ENCODE peak calls at places on chromosomes 4 and X, in four cellular contexts. O is MM.1S, U is OCI-LY7, S is hepatocyte. M is an unnamed sample. For H3K9me2, the result is how much of the 10 kb centered on the place peaks cover.

GRCh38 chr4:185911556-185912064 is 99.6 kb upstream of the SORBS2 start:
- DNase-seq in U (no peak), S (no peak), O (no peak), M (no peak)

GRCh38 chr4:15004701-15005301 is 2.5 kb downstream of the CPEB2 start:
- DNase-seq in U (peak), O (peak), S (peak), M (peak)

GRCh38 chr4:147157860-147158701 is 212.4 kb upstream of the TTC29 start:
- DNase-seq in S (peak), O (no peak), U (no peak), M (peak)

GRCh38 chr4:78065514-78066192 is 8.5 kb downstream of the FRAS1 start:
- DNase-seq in S (peak), U (no peak), O (no peak), M (peak)

GRCh38 chr4:110196206-110196870 is 2.1 kb downstream of the ELOVL6 start:
- DNase-seq in S (peak), O (peak), U (peak), M (peak)

GRCh38 chrX:23883737-23884354 is 23.9 kb downstream of the APOO start:
- DNase-seq in U (no peak), O (no peak), S (no peak), M (peak)

GRCh38 chr4:86910820-86911684 is 18.8 kb upstream of the C4orf36 start:
- DNase-seq in S (no peak), O (no peak), U (no peak), M (no peak)

GRCh38 chrX:1392376-1393130 is 640 bp upstream of the SLC25A6 start:
- DNase-seq in S (peak), U (peak), O (peak), M (peak)

GRCh38 chr4:100100985-100101384 is 89.3 kb downstream of the DDIT4L start:
- DNase-seq in U (no peak), S (no peak), O (peak), M (peak)

GRCh38 chrX:45758738-45759397 is 558.2 kb upstream of the DIPK2B start:
- DNase-seq in S (no peak), O (peak), U (no peak), M (no peak)

GRCh38 chr4:113050361-113050760 is 908 bp downstream of the ANK2 start:
- DNase-seq in O (no peak), S (no peak), U (no peak), M (peak)

GRCh38 chrX:39753296-39753996 is 344.3 kb downstream of the BCOR start:
- DNase-seq in S (peak), O (no peak), U (no peak), M (peak)

GRCh38 chr4:88277711-88278025 is 6.7 kb downstream of the PPM1K start:
- DNase-seq in U (no peak), S (no peak), O (no peak), M (no peak)

GRCh38 chr4:8276358-8277240 is 7.0 kb downstream of the HTRA3 start:
- DNase-seq in U (no peak), O (no peak), S (no peak), M (no peak)

GRCh38 chr4:147049940-147050852 is 104.5 kb upstream of the TTC29 start:
- DNase-seq in O (no peak), U (no peak), S (peak), M (no peak)

GRCh38 chr4:176359590-176359989 is 39.8 kb downstream of the SPCS3 start:
- DNase-seq in S (no peak), O (no peak), U (no peak), M (no peak)

GRCh38 chrX:15816886-15817285 is 26.6 kb downstream of the ZRSR2 start:
- DNase-seq in S (no peak), O (peak), U (no peak), M (peak)

GRCh38 chr4:114879916-114880315 is 233.5 kb downstream of the NDST4 start:
- DNase-seq in O (no peak), U (no peak), S (no peak), M (no peak)

GRCh38 chrX:39808471-39808917 is 289.3 kb downstream of the BCOR start:
- DNase-seq in U (no peak), O (no peak), S (peak), M (peak)

GRCh38 chr4:158211288-158211687 is 1.0 kb downstream of the TMEM144 start:
- DNase-seq in U (no peak), O (no peak), S (peak), M (no peak)

GRCh38 chrX:110051559-110051958 is 48.6 kb downstream of the TMEM164 start:
- DNase-seq in S (no peak), U (no peak), O (no peak), M (no peak)
- H3K9me2 ChIP-seq in S (under half), U (under half), O (under half), M (under half)

GRCh38 chr4:16168144-16168543 is 58.1 kb downstream of the TAPT1 start:
- DNase-seq in U (no peak), O (no peak), S (no peak), M (no peak)

GRCh38 chr4:16171831-16172230 is 54.4 kb downstream of the TAPT1 start:
- DNase-seq in S (no peak), U (no peak), O (no peak), M (no peak)

GRCh38 chr4:16165931-16166330 is 60.3 kb downstream of the TAPT1 start:
- DNase-seq in O (no peak), U (no peak), S (no peak), M (no peak)

GRCh38 chr4:16169491-16169890 is 56.8 kb downstream of the TAPT1 start:
- DNase-seq in U (no peak), O (no peak), S (no peak), M (peak)

DNA sequence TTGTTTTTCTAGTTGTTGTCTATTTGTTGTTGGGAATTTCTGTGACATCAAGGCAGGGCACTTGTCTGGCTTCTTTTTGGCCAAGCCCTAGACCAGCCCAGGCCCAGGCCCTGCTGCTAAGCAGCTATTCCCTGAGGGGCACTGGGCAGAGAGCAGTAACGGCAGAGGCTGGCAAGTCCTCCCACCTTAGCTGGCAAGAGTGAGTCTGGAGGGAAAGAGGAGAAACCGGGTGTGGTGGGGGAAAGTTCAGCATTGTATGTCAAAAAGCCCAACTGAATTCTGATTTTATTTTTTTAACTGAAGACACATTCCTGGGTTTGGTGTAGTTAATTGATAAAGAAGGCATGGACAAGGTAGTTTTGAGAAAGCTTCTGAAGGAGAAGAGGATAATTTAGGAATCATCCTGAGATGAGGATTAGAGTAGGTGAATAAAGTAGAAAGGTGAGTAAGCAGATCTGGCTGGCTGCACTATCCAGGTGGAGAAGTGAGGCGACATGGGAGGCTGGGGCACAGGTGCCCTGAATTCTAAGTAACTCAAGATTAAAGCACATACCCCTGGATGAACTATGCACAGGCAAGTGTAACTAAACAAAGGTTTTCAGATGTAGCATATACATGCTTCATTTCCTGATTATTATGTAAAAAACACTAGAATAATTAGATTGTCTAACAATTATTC is 57.4 kb downstream of the TAPT1 start:
- DNase-seq in S (no peak), U (no peak), O (no peak), M (no peak)
- H3K9me2 ChIP-seq in S (under half), U (under half), O (under half), M (under half)

GRCh38 chr4:13483142-13484044 is 747 bp downstream of the RAB28 start:
- DNase-seq in O (peak), S (peak), U (peak), M (peak)
- H3K9me2 ChIP-seq in O (under half), S (under half), U (under half), M (under half)

DNA sequence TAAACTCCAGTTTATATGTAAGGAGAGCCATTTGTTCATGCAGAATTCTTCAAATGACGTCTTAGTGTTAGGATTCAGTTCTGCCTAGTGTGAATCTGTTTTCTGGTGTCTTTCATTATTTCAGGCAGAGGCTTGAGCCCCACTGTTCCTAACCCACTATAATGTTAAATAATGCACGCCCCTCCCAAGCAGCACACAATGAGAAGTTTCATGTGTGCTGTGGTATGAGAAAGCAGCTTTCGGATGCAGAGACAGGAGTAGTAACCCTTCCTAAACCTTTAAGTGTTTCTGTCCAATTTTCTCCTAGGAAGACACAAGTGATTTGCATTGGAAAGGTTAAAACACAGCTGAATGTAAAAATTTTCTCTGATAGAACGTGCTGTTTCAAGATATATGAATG is 54.5 kb downstream of the TRIM2 start:
- DNase-seq in S (no peak), O (no peak), U (no peak), M (peak)
- H3K9me2 ChIP-seq in S (under half), O (under half), U (under half), M (under half)

GRCh38 chrX:56758456-56758855 is 29.4 kb downstream of the NBDY start:
- DNase-seq in U (no peak), S (no peak), O (no peak), M (no peak)
- H3K9me2 ChIP-seq in U (under half), S (under half), O (under half), M (under half)

DNA sequence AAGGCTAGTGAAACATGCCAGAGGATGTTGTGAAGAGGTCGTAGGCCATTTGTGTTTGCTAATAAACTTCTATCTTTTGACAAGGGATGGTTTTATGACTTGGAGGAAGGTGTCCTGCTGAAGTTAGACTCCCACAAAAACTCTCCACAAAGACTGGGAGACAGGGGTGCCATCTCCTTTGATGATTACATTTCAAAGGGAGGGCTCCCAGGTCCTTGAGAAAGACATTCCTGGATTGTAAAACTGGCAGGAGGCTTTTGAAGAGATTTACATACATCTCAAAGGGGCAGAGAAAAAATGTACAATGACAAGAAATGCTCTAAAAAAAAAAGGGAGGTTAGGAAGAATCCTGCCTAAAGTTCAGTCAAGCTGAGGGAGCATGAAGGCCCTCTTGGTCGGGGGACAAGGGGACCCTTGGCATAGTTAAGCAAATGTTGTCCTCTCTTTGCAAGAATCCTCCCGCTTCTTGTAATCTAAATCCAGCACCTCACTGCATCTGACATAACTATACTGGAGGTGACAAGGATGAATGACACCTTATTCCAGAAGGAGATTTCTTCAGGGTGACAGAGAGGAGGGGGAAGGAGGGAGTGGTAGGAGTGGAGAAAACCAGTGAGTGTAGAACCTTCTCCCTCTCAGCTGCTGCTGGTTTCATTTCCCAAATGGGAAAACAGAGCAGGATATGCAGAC is 41.0 kb upstream of the MGST2 start:
- DNase-seq in U (no peak), S (no peak), O (no peak), M (peak)
- H3K9me2 ChIP-seq in U (under half), S (under half), O (under half), M (under half)

DNA sequence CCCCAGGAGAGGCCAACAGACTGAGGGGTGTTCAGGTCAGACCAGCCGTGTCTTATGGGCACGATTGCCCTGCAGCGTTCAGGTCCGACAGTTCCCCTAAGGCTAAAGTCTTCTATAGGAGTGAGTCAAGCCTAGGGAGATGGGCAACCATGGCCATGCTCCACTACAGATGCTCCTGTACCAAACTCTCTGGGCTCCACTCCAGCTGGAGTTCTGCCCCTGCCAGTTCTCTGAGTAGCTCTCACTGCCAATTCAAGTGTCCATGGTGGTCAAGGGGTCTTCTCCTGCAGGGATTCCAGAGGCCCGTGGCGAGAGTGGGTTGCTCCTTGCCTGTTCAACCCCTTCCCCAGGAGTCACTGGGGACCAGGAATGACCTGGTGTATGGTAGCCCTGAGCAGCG is 38.2 kb downstream of the BEX3 start:
- DNase-seq in O (no peak), U (no peak), S (no peak), M (no peak)
- H3K9me2 ChIP-seq in O (under half), U (under half), S (under half), M (under half)